ENCODE peak calls at places on chromosomes 5 and 9, in ten cellular contexts. N is adipocyte; H is Caco-2; Q is right cardiac atrium; I is H9; E is mesendoderm; A is lower lobe of right lung; F is spleen; C is CD8-positive, alpha-beta T cell; V is CD8-positive, alpha-beta memory T cell. O is an unnamed sample. For H3K4me1 and H3K27me3, the result is how much of the 10 kb centered on the place peaks cover.

GRCh38 chr5:56819027-56819881 is 3.9 kb downstream of the MAP3K1 start:
- DNase-seq in C (no peak), Q (no peak), F (no peak), E (no peak), N (peak), A (no peak), I (no peak), H (no peak), V (no peak), O (no peak)

GRCh38 chr5:23930985-23931384 is 423.6 kb downstream of the PRDM9 start:
- DNase-seq in N (no peak), Q (no peak), F (no peak), H (no peak), I (no peak), C (no peak), V (no peak), E (no peak), A (no peak), O (no peak)

GRCh38 chr5:14816374-14816998 is 55.1 kb downstream of the ANKH start:
- DNase-seq in A (no peak), V (no peak), F (no peak), I (no peak), E (no peak), H (no peak), Q (no peak), C (no peak), N (no peak), O (no peak)

GRCh38 chr9:137968235-137968634 is 90.7 kb downstream of the CACNA1B start:
- DNase-seq in A (peak), V (no peak), Q (no peak), C (no peak), F (peak), I (peak), E (peak), H (no peak), N (no peak), O (no peak)

GRCh38 chr9:87521834-87522233 is 24.2 kb downstream of the DAPK1 start:
- DNase-seq in E (no peak), A (no peak), F (no peak), V (no peak), Q (no peak), C (no peak), I (no peak), H (no peak), N (no peak), O (no peak)

GRCh38 chr9:103169798-103170197 is 174.7 kb downstream of the CYLC2 start:
- DNase-seq in E (peak), I (no peak), N (no peak), A (no peak), V (no peak), H (no peak), Q (no peak), C (no peak), F (no peak), O (no peak)

GRCh38 chr5:141729387-141730006 is 47.5 kb upstream of the ARAP3 start:
- DNase-seq in C (no peak), E (peak), A (no peak), H (no peak), F (no peak), N (no peak), V (no peak), Q (no peak), I (no peak), O (no peak)

GRCh38 chr5:129905467-129906176 is 1.4 kb downstream of the CHSY3 start:
- DNase-seq in H (peak), V (no peak), F (no peak), Q (peak), A (peak), I (peak), N (peak), C (no peak), E (peak), O (no peak)

GRCh38 chr9:134033516-134034214 is 8.4 kb downstream of the BRD3OS start:
- DNase-seq in F (peak), A (no peak), E (no peak), V (no peak), Q (peak), C (no peak), H (no peak), N (no peak), I (no peak), O (no peak)

GRCh38 chr9:73347720-73348119 is 196.1 kb downstream of the ANXA1 start:
- DNase-seq in I (no peak), V (no peak), C (no peak), Q (no peak), F (no peak), E (peak), H (no peak), A (no peak), N (no peak), O (no peak)

GRCh38 chr9:113299800-113300292 is 3.3 kb downstream of the RNF183 start:
- DNase-seq in C (no peak), F (no peak), H (no peak), I (no peak), N (no peak), V (no peak), E (no peak), Q (no peak), A (no peak), O (no peak)

GRCh38 chr5:122585111-122585415 is 189.8 kb upstream of the SNX2 start:
- DNase-seq in F (no peak), I (no peak), C (no peak), A (no peak), Q (no peak), V (no peak), H (no peak), N (no peak), E (no peak), O (no peak)

GRCh38 chr9:135283621-135284020 is 196.0 kb upstream of the PPP1R26 start:
- DNase-seq in E (no peak), N (no peak), V (no peak), Q (peak), H (no peak), A (no peak), I (no peak), C (no peak), F (no peak), O (no peak)

GRCh38 chr9:121862371-121862970 is 211.0 kb downstream of the DAB2IP start:
- DNase-seq in E (no peak), F (no peak), I (no peak), Q (no peak), V (no peak), C (no peak), H (no peak), A (no peak), N (no peak), O (no peak)

GRCh38 chr9:79578891-79579290 is 7.1 kb downstream of the TLE4 start:
- DNase-seq in Q (no peak), N (peak), V (no peak), E (no peak), F (no peak), I (no peak), A (no peak), C (no peak), H (no peak), O (no peak)

GRCh38 chr9:79577969-79578723 is 6.4 kb downstream of the TLE4 start:
- DNase-seq in F (no peak), N (peak), V (no peak), H (no peak), I (no peak), E (no peak), C (no peak), Q (peak), A (no peak), O (no peak)

GRCh38 chr9:79581388-79581787 is 9.6 kb downstream of the TLE4 start:
- DNase-seq in A (no peak), N (peak), Q (no peak), F (no peak), E (no peak), I (no peak), C (no peak), V (no peak), H (no peak), O (no peak)

GRCh38 chr9:79580065-79580464 is 8.3 kb downstream of the TLE4 start:
- DNase-seq in C (no peak), E (no peak), F (no peak), I (no peak), Q (no peak), A (no peak), H (no peak), V (no peak), N (no peak), O (no peak)

GRCh38 chr9:79579624-79580023 is 7.9 kb downstream of the TLE4 start:
- DNase-seq in N (no peak), V (no peak), I (no peak), C (no peak), E (no peak), Q (no peak), H (no peak), F (no peak), A (no peak), O (no peak)
- H3K4me1 ChIP-seq in N (under half), V (half or more), I (under half), C (half or more), E (under half), Q (under half), H (under half), F (half or more), A (half or more), O (half or more)

GRCh38 chr9:98709968-98710965 is 1.5 kb upstream of the GABBR2 start:
- DNase-seq in E (peak), H (peak), F (no peak), A (no peak), I (peak), C (no peak), Q (no peak), V (no peak), N (peak), O (no peak)
- H3K27me3 ChIP-seq in E (under half), H (under half), F (half or more), A (half or more), I (under half), C (under half), Q (under half), V (under half), N (under half), O (under half)

GRCh38 chr9:130696996-130697395 is 3.4 kb downstream of the EXOSC2 start:
- DNase-seq in I (no peak), A (no peak), Q (no peak), E (no peak), H (no peak), V (no peak), N (no peak), C (no peak), F (peak), O (no peak)

GRCh38 chr9:130696139-130696650 is 2.6 kb downstream of the EXOSC2 start:
- DNase-seq in F (no peak), I (no peak), H (no peak), A (peak), N (no peak), Q (no peak), E (no peak), C (no peak), V (no peak), O (no peak)

GRCh38 chr9:130698514-130698913 is 4.9 kb downstream of the EXOSC2 start:
- DNase-seq in C (no peak), I (no peak), Q (no peak), F (no peak), N (peak), A (peak), E (peak), V (no peak), H (no peak), O (no peak)

GRCh38 chr9:130701059-130702022 is 7.8 kb downstream of the EXOSC2 start:
- DNase-seq in V (peak), Q (peak), A (peak), I (peak), H (peak), E (peak), F (peak), C (peak), N (peak), O (peak)

GRCh38 chr9:130699047-130699446 is 5.5 kb downstream of the EXOSC2 start:
- DNase-seq in C (no peak), V (no peak), N (no peak), E (no peak), F (no peak), Q (no peak), A (no peak), I (no peak), H (no peak), O (no peak)
- H3K4me1 ChIP-seq in C (under half), V (under half), N (under half), E (under half), F (under half), Q (under half), A (under half), I (under half), H (under half), O (under half)

DNA sequence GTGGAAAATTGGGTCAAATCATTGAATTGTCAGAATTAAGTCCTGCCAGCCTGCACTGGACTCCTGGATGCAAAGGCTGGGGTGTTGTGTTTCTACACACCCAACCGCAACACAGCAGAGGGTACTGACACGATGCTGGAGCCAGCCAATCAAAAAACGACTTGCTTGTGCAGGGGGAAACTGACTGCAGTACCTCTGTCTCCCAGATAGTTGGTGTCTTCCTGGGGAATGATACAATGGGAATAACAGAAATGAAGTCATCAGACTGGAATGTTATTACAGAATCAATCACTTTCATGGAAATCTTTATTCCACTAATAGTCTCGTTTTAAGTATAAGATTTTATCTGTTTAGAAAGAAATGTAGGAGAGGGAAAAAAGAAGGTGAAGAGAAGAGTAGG is 330.3 kb downstream of the MLLT3 start:
- DNase-seq in F (no peak), V (no peak), C (no peak), H (no peak), Q (no peak), I (no peak), E (peak), A (no peak), N (no peak), O (no peak)
- H3K27me3 ChIP-seq in F (under half), V (under half), C (under half), H (under half), Q (under half), I (under half), E (under half), A (under half), N (under half), O (under half)

GRCh38 chr5:177455661-177456590 is 9.3 kb downstream of the PRR7 start:
- DNase-seq in H (peak), F (peak), I (peak), V (peak), N (peak), E (peak), C (peak), A (peak), Q (peak), O (peak)

GRCh38 chr5:177455036-177455660 is 8.5 kb downstream of the PRR7 start:
- DNase-seq in I (peak), V (peak), H (peak), Q (peak), E (peak), C (peak), F (peak), N (peak), A (peak), O (peak)

GRCh38 chr5:177457239-177458121 is 10.9 kb downstream of the PRR7 start:
- DNase-seq in V (no peak), C (no peak), F (peak), N (peak), Q (peak), A (peak), I (peak), E (peak), H (peak), O (peak)

GRCh38 chr5:177458122-177458681 is 11.6 kb downstream of the PRR7 start:
- DNase-seq in F (peak), Q (peak), E (no peak), H (no peak), A (no peak), I (no peak), C (no peak), V (no peak), N (no peak), O (no peak)

GRCh38 chr5:177456591-177456964 is 10.0 kb downstream of the PRR7 start:
- DNase-seq in E (no peak), N (no peak), I (no peak), F (no peak), Q (peak), C (no peak), V (no peak), A (no peak), H (no peak), O (no peak)
- H3K4me1 ChIP-seq in E (under half), N (under half), I (under half), F (under half), Q (under half), C (under half), V (under half), A (under half), H (under half), O (under half)